ENCODE peak calls at places on chromosomes 16 and 17, in four cellular contexts. U, H, L and B are unnamed samples.
A peak's percentile ranks its signal among the peaks of the same experiment; 100 is the strongest.

GRCh38 chr16:17277981-17278381 is 192.8 kb downstream of the XYLT1 start:
- DNase-seq in L (no peak), U (peak; percentile 76), H (no peak), B (peak; percentile 53)

GRCh38 chr16:66008136-66008535 is 358.4 kb upstream of the CDH5 start:
- DNase-seq in H (no peak), U (no peak), L (no peak), B (no peak)

GRCh38 chr16:84789431-84789830 is 30.4 kb upstream of the CRISPLD2 start:
- DNase-seq in L (no peak), U (no peak), H (no peak), B (no peak)

GRCh38 chr17:68195667-68196393 is 52.0 kb upstream of the AMZ2 start:
- DNase-seq in H (no peak), L (no peak), U (no peak), B (no peak)

GRCh38 chr16:3383045-3383448 is 17.8 kb downstream of the ZSCAN32 start:
- DNase-seq in L (no peak), H (no peak), U (no peak), B (no peak)

GRCh38 chr17:81884520-81884919 is 6.9 kb downstream of the ALYREF start:
- DNase-seq in L (no peak), U (no peak), H (no peak), B (no peak)

GRCh38 chr16:67451061-67451703 is 20.3 kb downstream of the HSD11B2 start:
- DNase-seq in L (no peak), H (no peak), U (no peak), B (no peak)

GRCh38 chr17:75011788-75012319 is 616 bp upstream of the MRPL58 start:
- DNase-seq in H (no peak), U (peak; percentile 75), L (no peak), B (no peak)

GRCh38 chr16:2148714-2149629 is 547 bp downstream of the RAB26 start:
- DNase-seq in U (peak; percentile 51), L (no peak), H (no peak), B (peak; percentile 50)